ENCODE peak calls at places on chromosomes 6 and 20, in seven cellular contexts. One of them, this sample, is unnamed.

GRCh38 chr6:34772940-34773339 is 15.6 kb downstream of the SNRPC start:
- DNase-seq in body of pancreas: no peak
- DNase-seq in Peyer's patch: no peak
- DNase-seq in tibial nerve: no peak
- DNase-seq in HCT116: no peak
- DNase-seq in right lobe of liver: no peak
- DNase-seq in uterus: no peak
- DNase-seq in this sample: no peak

GRCh38 chr20:61660559-61660958 is 405.1 kb downstream of the TAF4 start:
- DNase-seq in body of pancreas: no peak
- DNase-seq in Peyer's patch: no peak
- DNase-seq in tibial nerve: no peak
- DNase-seq in HCT116: no peak
- DNase-seq in right lobe of liver: no peak
- DNase-seq in uterus: no peak
- DNase-seq in this sample: no peak

GRCh38 chr20:21225215-21225947 is 77.8 kb upstream of the XRN2 start:
- DNase-seq in body of pancreas: no peak
- DNase-seq in Peyer's patch: no peak
- DNase-seq in tibial nerve: no peak
- DNase-seq in HCT116: no peak
- DNase-seq in right lobe of liver: no peak
- DNase-seq in uterus: no peak
- DNase-seq in this sample: no peak

GRCh38 chr6:156658186-156658585 is 119.0 kb upstream of the ARID1B start:
- DNase-seq in body of pancreas: peak
- DNase-seq in Peyer's patch: no peak
- DNase-seq in tibial nerve: no peak
- DNase-seq in HCT116: no peak
- DNase-seq in right lobe of liver: no peak
- DNase-seq in uterus: peak
- DNase-seq in this sample: no peak

GRCh38 chr6:2739335-2739734 is 11.4 kb downstream of the MYLK4 start:
- DNase-seq in body of pancreas: no peak
- DNase-seq in Peyer's patch: no peak
- DNase-seq in tibial nerve: no peak
- DNase-seq in HCT116: no peak
- DNase-seq in right lobe of liver: no peak
- DNase-seq in uterus: no peak
- DNase-seq in this sample: no peak

GRCh38 chr6:1237636-1238035 is 74.3 kb upstream of the FOXQ1 start:
- DNase-seq in body of pancreas: no peak
- DNase-seq in Peyer's patch: no peak
- DNase-seq in tibial nerve: no peak
- DNase-seq in HCT116: no peak
- DNase-seq in right lobe of liver: no peak
- DNase-seq in uterus: no peak
- DNase-seq in this sample: no peak

GRCh38 chr6:135146160-135146920 is 34.8 kb upstream of the MYB start:
- DNase-seq in body of pancreas: no peak
- DNase-seq in Peyer's patch: no peak
- DNase-seq in tibial nerve: no peak
- DNase-seq in HCT116: no peak
- DNase-seq in right lobe of liver: no peak
- DNase-seq in uterus: no peak
- DNase-seq in this sample: no peak

GRCh38 chr20:22408521-22409402 is 175.6 kb downstream of the FOXA2 start:
- DNase-seq in body of pancreas: no peak
- DNase-seq in Peyer's patch: no peak
- DNase-seq in tibial nerve: no peak
- DNase-seq in HCT116: no peak
- DNase-seq in right lobe of liver: no peak
- DNase-seq in uterus: no peak
- DNase-seq in this sample: no peak

GRCh38 chr6:42378536-42378935 is 73.2 kb downstream of the TRERF1 start:
- DNase-seq in body of pancreas: no peak
- DNase-seq in Peyer's patch: no peak
- DNase-seq in tibial nerve: no peak
- DNase-seq in HCT116: no peak
- DNase-seq in right lobe of liver: no peak
- DNase-seq in uterus: no peak
- DNase-seq in this sample: no peak

GRCh38 chr20:34549291-34549928 is 9.1 kb upstream of the MAP1LC3A start:
- DNase-seq in body of pancreas: peak
- DNase-seq in Peyer's patch: no peak
- DNase-seq in tibial nerve: no peak
- DNase-seq in HCT116: peak
- DNase-seq in right lobe of liver: no peak
- DNase-seq in uterus: no peak
- DNase-seq in this sample: no peak

GRCh38 chr20:64119301-64119680 is 11.9 kb upstream of the NPBWR2 start:
- DNase-seq in body of pancreas: no peak
- DNase-seq in Peyer's patch: no peak
- DNase-seq in tibial nerve: no peak
- DNase-seq in HCT116: no peak
- DNase-seq in right lobe of liver: peak
- DNase-seq in uterus: no peak
- DNase-seq in this sample: peak

GRCh38 chr6:54916858-54917257 is 70.3 kb downstream of the FAM83B start:
- DNase-seq in body of pancreas: no peak
- DNase-seq in Peyer's patch: no peak
- DNase-seq in tibial nerve: no peak
- DNase-seq in HCT116: peak
- DNase-seq in right lobe of liver: no peak
- DNase-seq in uterus: no peak
- DNase-seq in this sample: no peak

GRCh38 chr20:46151936-46152335 is 33.8 kb downstream of the CD40 start:
- DNase-seq in body of pancreas: no peak
- DNase-seq in Peyer's patch: no peak
- DNase-seq in tibial nerve: no peak
- DNase-seq in HCT116: no peak
- DNase-seq in right lobe of liver: no peak
- DNase-seq in uterus: no peak
- DNase-seq in this sample: no peak

GRCh38 chr20:15653396-15654207 is 919.6 kb downstream of the KIF16B start:
- DNase-seq in body of pancreas: no peak
- DNase-seq in Peyer's patch: no peak
- DNase-seq in tibial nerve: no peak
- DNase-seq in HCT116: no peak
- DNase-seq in right lobe of liver: no peak
- DNase-seq in uterus: no peak
- DNase-seq in this sample: no peak

GRCh38 chr20:61120595-61121515 is 131.2 kb upstream of the CDH4 start:
- DNase-seq in body of pancreas: peak
- DNase-seq in Peyer's patch: no peak
- DNase-seq in tibial nerve: no peak
- DNase-seq in HCT116: no peak
- DNase-seq in right lobe of liver: no peak
- DNase-seq in uterus: no peak
- DNase-seq in this sample: peak

GRCh38 chr6:36349240-36349639 is 12.6 kb upstream of the BNIP5 start:
- DNase-seq in body of pancreas: peak
- DNase-seq in Peyer's patch: peak
- DNase-seq in tibial nerve: no peak
- DNase-seq in HCT116: no peak
- DNase-seq in right lobe of liver: no peak
- DNase-seq in uterus: no peak
- DNase-seq in this sample: no peak

GRCh38 chr20:14434379-14435136 is 97.1 kb upstream of the FLRT3 start:
- DNase-seq in body of pancreas: no peak
- DNase-seq in Peyer's patch: no peak
- DNase-seq in tibial nerve: no peak
- DNase-seq in HCT116: no peak
- DNase-seq in right lobe of liver: no peak
- DNase-seq in uterus: no peak
- DNase-seq in this sample: no peak

GRCh38 chr20:35039146-35039545 is 53.5 kb downstream of the TRPC4AP start:
- DNase-seq in body of pancreas: peak
- DNase-seq in Peyer's patch: no peak
- DNase-seq in tibial nerve: no peak
- DNase-seq in HCT116: no peak
- DNase-seq in right lobe of liver: no peak
- DNase-seq in uterus: no peak
- DNase-seq in this sample: no peak

GRCh38 chr6:128655978-128656498 is 135.6 kb upstream of the PTPRK start:
- DNase-seq in body of pancreas: no peak
- DNase-seq in Peyer's patch: no peak
- DNase-seq in tibial nerve: no peak
- DNase-seq in HCT116: peak
- DNase-seq in right lobe of liver: no peak
- DNase-seq in uterus: no peak
- DNase-seq in this sample: no peak

GRCh38 chr6:5337573-5337972 is 76.3 kb downstream of the FARS2 start:
- DNase-seq in body of pancreas: no peak
- DNase-seq in Peyer's patch: no peak
- DNase-seq in tibial nerve: no peak
- DNase-seq in HCT116: no peak
- DNase-seq in right lobe of liver: no peak
- DNase-seq in uterus: no peak
- DNase-seq in this sample: no peak

GRCh38 chr20:62964700-62965099 is 12.2 kb downstream of the SLC17A9 start:
- DNase-seq in body of pancreas: no peak
- DNase-seq in Peyer's patch: no peak
- DNase-seq in tibial nerve: no peak
- DNase-seq in HCT116: no peak
- DNase-seq in right lobe of liver: no peak
- DNase-seq in uterus: no peak
- DNase-seq in this sample: no peak

GRCh38 chr6:168037856-168038255 is 40.4 kb downstream of the KIF25 start:
- DNase-seq in body of pancreas: no peak
- DNase-seq in Peyer's patch: no peak
- DNase-seq in tibial nerve: no peak
- DNase-seq in HCT116: no peak
- DNase-seq in right lobe of liver: no peak
- DNase-seq in uterus: no peak
- DNase-seq in this sample: no peak
- H3K4me3 ChIP-seq in body of pancreas: no peak
- H3K4me3 ChIP-seq in Peyer's patch: no peak
- H3K4me3 ChIP-seq in tibial nerve: no peak
- H3K4me3 ChIP-seq in HCT116: no peak
- H3K4me3 ChIP-seq in right lobe of liver: no peak
- H3K4me3 ChIP-seq in uterus: no peak
- H3K4me3 ChIP-seq in this sample: no peak

DNA sequence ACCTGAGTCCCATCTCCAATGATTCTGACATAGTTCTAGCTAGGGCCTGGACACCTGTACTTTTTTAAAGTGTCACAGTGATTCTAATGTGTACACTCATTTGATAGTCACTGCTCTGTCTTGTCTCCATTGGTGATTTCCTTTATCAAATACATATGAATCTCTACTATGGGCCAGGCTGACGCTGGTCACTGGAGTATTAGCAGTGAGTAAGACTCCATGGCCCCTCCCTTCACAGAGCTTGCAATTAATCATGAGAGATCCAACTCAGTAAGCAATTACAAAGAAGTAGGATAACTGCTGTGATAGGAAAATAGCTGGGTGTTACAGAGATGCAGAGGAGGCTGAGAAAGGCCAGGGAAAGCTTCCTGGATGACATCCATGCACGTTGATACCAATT is 19.3 kb upstream of the SASH1 start:
- DNase-seq in body of pancreas: no peak
- DNase-seq in Peyer's patch: no peak
- DNase-seq in tibial nerve: no peak
- DNase-seq in HCT116: no peak
- DNase-seq in right lobe of liver: no peak
- DNase-seq in uterus: no peak
- DNase-seq in this sample: no peak
- TF ChIP-seq CTCF in body of pancreas: no peak
- TF ChIP-seq CTCF in Peyer's patch: no peak
- TF ChIP-seq CTCF in tibial nerve: no peak
- TF ChIP-seq CTCF in HCT116: no peak
- TF ChIP-seq CTCF in right lobe of liver: no peak
- TF ChIP-seq CTCF in uterus: no peak
- TF ChIP-seq CTCF in this sample: no peak

DNA sequence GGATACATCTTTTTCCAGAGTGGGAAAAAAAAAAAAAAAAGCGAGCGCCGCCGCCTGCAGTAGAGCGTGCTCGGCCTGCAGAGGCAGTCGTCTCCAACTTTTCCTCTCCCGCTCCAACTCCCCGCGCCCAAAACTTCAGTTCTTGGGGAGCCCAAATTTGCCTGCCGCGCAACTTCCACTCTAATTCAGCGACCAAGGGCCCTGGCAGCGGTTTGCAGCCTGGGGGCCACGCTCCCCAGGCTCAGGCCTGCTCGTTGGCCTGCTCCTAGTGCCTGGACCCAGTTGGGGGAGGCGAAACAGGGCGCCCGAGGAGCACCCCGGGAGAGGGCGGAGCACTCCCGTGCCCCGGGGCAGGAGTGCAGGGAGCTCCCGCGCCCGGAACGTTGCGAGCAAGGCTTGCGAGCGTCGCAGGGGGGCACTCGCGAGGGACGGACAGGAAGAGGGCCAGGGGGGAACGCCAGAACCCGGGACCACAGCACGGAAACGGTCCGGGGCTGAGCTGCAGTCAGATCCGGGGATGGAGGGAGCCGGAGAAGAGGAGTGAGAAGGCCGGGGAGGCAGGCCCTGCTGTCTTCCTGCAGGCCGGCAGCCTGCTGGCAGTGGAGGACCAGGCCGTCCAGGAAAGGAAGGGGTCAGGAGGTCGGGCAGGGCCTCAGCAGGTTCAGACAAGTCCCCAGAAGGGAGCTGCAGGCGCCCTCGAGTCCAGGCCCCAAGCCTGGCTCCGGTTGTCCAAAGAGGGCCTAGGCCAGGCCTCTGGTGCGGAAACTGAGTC is at the start of gene STX16:
- DNase-seq in body of pancreas: peak
- DNase-seq in Peyer's patch: peak
- DNase-seq in tibial nerve: peak
- DNase-seq in HCT116: peak
- DNase-seq in right lobe of liver: peak
- DNase-seq in uterus: peak
- DNase-seq in this sample: peak
- TF ChIP-seq POLR2A in body of pancreas: peak
- TF ChIP-seq POLR2A in Peyer's patch: peak
- TF ChIP-seq POLR2A in tibial nerve: peak
- TF ChIP-seq POLR2A in HCT116: no peak
- TF ChIP-seq POLR2A in right lobe of liver: peak
- TF ChIP-seq POLR2A in uterus: peak
- TF ChIP-seq POLR2A in this sample: no peak

DNA sequence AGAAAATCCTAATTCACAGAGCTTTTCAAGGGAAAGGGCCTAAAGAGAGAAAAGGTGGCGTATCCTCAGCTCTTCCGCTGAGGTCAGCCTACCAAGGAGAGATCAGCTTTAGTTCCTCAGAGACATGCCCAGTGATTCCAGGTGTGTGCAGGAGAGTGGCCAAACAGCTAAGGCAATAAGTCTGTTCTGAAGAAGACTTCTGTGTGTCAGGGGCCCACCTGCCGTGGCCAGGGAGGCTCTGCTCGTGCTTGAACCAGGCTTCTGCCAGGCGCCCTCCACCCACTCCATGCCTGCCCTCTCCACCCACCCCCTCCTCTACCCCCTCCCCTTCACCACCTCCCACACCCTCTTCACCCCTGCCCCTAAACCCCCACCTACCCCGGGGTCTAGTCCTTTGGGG is 67.4 kb upstream of the ARMC2 start:
- DNase-seq in body of pancreas: no peak
- DNase-seq in Peyer's patch: no peak
- DNase-seq in tibial nerve: no peak
- DNase-seq in HCT116: no peak
- DNase-seq in right lobe of liver: no peak
- DNase-seq in uterus: no peak
- DNase-seq in this sample: no peak
- H3K4me3 ChIP-seq in body of pancreas: no peak
- H3K4me3 ChIP-seq in Peyer's patch: no peak
- H3K4me3 ChIP-seq in tibial nerve: no peak
- H3K4me3 ChIP-seq in HCT116: no peak
- H3K4me3 ChIP-seq in right lobe of liver: no peak
- H3K4me3 ChIP-seq in uterus: no peak
- H3K4me3 ChIP-seq in this sample: no peak

This sample was measured in lower leg skin.